ENCODE peak calls at places on chromosomes 6 and 20, in nine cellular contexts. I is GM23338, W is uterus, Z is testis, G is IMR-90, R is endodermal cell, E is fibroblast of lung, X is psoas muscle, F is right atrium auricular region. V is an unnamed sample. For H3K27me3 and H3K4me1, the result is how much of the 10 kb centered on the place peaks cover.

GRCh38 chr20:45306431-45306982 is at the start of gene RBPJL:
- DNase-seq in E (no peak), I (peak), W (no peak), X (no peak), F (no peak), R (peak), G (no peak), Z (peak), V (no peak)

GRCh38 chr20:25364180-25364788 is 26.4 kb downstream of the ABHD12 start:
- DNase-seq in Z (no peak), I (no peak), F (no peak), G (peak), E (peak), W (no peak), R (peak), X (no peak), V (no peak)

GRCh38 chr6:31058128-31058894 is 48.0 kb downstream of the MUC22 start:
- DNase-seq in R (no peak), I (peak), E (peak), Z (no peak), X (no peak), F (no peak), G (peak), W (no peak), V (no peak)

GRCh38 chr6:39192736-39193135 is 36.5 kb downstream of the KCNK5 start:
- DNase-seq in W (no peak), R (no peak), E (no peak), I (no peak), Z (no peak), F (no peak), G (no peak), X (no peak), V (no peak)

GRCh38 chr6:10659697-10660348 is 34.6 kb downstream of the C6orf52 start:
- DNase-seq in W (no peak), F (no peak), X (no peak), G (no peak), Z (no peak), I (peak), E (no peak), R (peak), V (no peak)

GRCh38 chr6:71367763-71368162 is 79.2 kb downstream of the OGFRL1 start:
- DNase-seq in Z (no peak), G (peak), X (no peak), W (no peak), F (no peak), I (no peak), E (no peak), R (no peak), V (no peak)

GRCh38 chr6:18242062-18242851 is 22.1 kb downstream of the DEK start:
- DNase-seq in F (no peak), X (no peak), Z (no peak), G (peak), E (peak), R (no peak), I (no peak), W (no peak), V (peak)

GRCh38 chr6:149380523-149380922 is 19.5 kb upstream of the SUMO4 start:
- DNase-seq in Z (no peak), F (no peak), X (no peak), E (no peak), R (no peak), G (peak), W (no peak), I (no peak), V (no peak)

GRCh38 chr6:8387942-8388437 is 47.4 kb downstream of the SLC35B3 start:
- DNase-seq in I (peak), W (no peak), E (no peak), X (no peak), R (no peak), Z (peak), G (no peak), F (no peak), V (no peak)

GRCh38 chr6:107179004-107179403 is 63.7 kb upstream of the BEND3 start:
- DNase-seq in F (no peak), W (no peak), E (no peak), R (no peak), Z (no peak), X (no peak), G (peak), I (peak), V (no peak)
- TF ChIP-seq CTCF in F (peak), W (no peak), E (peak), R (peak), Z (no peak), X (peak), G (peak), I (peak), V (no peak)

GRCh38 chr6:50713977-50714486 is 706 bp downstream of the TFAP2D start:
- DNase-seq in R (no peak), W (no peak), E (no peak), X (no peak), F (no peak), Z (no peak), I (no peak), G (no peak), V (no peak)
- H3K27me3 ChIP-seq in R (half or more), W (under half), E (under half), X (under half), F (under half), Z (under half), I (half or more), G (under half), V (under half)

GRCh38 chr6:109477184-109477583 is 5.8 kb downstream of the ZBTB24 start:
- DNase-seq in X (no peak), F (no peak), E (no peak), R (no peak), Z (no peak), W (no peak), I (no peak), G (no peak), V (no peak)
- H3K4me1 ChIP-seq in X (under half), F (under half), E (under half), R (under half), Z (under half), W (under half), I (under half), G (under half), V (under half)

GRCh38 chr6:156694679-156695078 is 82.5 kb upstream of the ARID1B start:
- DNase-seq in E (no peak), I (no peak), X (no peak), R (no peak), F (no peak), W (no peak), Z (no peak), G (no peak), V (no peak)
- TF ChIP-seq CTCF in E (no peak), I (no peak), X (no peak), R (no peak), F (no peak), W (no peak), Z (no peak), G (no peak), V (no peak)

GRCh38 chr6:1470040-1470439 is 80.7 kb downstream of the FOXF2 start:
- DNase-seq in E (no peak), F (no peak), R (no peak), I (no peak), Z (no peak), X (no peak), G (no peak), W (no peak), V (no peak)
- H3K27me3 ChIP-seq in E (under half), F (under half), R (under half), I (under half), Z (under half), X (under half), G (under half), W (under half), V (under half)

DNA sequence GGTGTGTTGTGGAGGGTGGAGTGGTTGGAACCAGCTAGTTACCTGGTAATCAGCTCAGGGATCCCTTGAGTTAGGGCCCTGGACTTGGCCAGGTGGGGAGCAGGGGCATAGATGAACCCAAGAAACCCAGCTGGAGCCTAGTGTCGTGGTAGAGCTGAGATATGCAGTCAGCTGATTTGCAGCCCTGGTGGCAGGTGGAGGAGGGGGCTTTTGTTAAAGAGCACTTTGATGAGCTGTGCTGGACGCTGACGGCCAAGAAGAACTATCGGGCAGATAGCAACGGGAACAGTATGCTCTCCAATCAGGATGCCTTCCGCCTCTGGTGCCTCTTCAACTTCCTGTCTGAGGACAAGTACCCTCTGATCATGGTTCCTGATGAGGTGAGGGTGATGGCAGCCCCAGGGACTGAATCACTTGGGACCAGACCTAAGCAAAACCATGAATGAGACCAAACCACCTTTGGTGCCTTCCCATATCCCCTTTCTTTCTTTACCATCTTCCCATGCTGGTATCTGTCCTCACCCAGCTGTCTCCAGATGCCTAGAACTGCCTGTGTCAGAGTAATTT is 12.7 kb downstream of the DEF6 start:
- DNase-seq in R (peak), W (no peak), I (no peak), X (no peak), G (no peak), F (peak), E (no peak), Z (no peak), V (no peak)
- H3K4me1 ChIP-seq in R (under half), W (under half), I (under half), X (under half), G (under half), F (under half), E (under half), Z (under half), V (under half)

GRCh38 chr6:63816979-63817436 is 181.4 kb downstream of the PHF3 start:
- DNase-seq in I (peak), F (no peak), R (peak), W (no peak), X (no peak), G (peak), Z (no peak), E (no peak), V (no peak)

GRCh38 chr6:63814459-63814858 is 178.9 kb downstream of the PHF3 start:
- DNase-seq in W (no peak), F (no peak), Z (no peak), E (no peak), R (no peak), I (no peak), X (no peak), G (no peak), V (no peak)

GRCh38 chr6:63817492-63818050 is 182.0 kb downstream of the PHF3 start:
- DNase-seq in I (no peak), G (no peak), X (no peak), E (no peak), Z (no peak), R (no peak), W (no peak), F (no peak), V (no peak)

GRCh38 chr6:63816401-63816975 is 180.9 kb downstream of the PHF3 start:
- DNase-seq in G (no peak), X (no peak), I (no peak), Z (no peak), R (no peak), E (no peak), W (no peak), F (no peak), V (no peak)

DNA sequence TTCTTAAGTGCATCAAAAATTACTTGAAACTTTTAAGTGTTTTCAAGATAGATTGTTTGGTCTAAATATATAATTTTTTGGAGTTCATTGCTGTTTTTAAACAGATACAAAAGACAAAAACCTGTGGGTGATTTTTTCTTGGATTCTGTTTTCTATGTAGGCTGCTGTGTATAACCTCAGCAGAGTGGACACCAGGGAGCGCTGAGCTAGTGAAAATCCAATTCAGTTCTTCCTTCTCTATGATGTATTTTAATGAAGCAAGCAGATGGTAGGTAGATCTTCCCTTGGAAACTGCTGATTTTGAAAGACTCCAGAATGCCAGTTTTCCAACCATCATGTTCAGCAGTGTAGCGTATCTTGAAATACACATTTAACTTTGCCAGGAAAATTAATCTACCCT is 177.9 kb downstream of the PHF3 start:
- DNase-seq in Z (no peak), R (no peak), E (no peak), I (no peak), X (no peak), G (no peak), F (no peak), W (no peak), V (no peak)
- TF ChIP-seq CTCF in Z (no peak), R (peak), E (no peak), I (peak), X (no peak), G (no peak), F (no peak), W (no peak), V (no peak)

V was measured in gastrocnemius medialis.